ENCODE peak calls at places on chromosomes 7 and 10, in five cellular contexts. One of them, this sample, is unnamed.

GRCh38 chr10:107545717-107546116 is 381.2 kb upstream of the SORCS1 start:
- DNase-seq in endothelial cell of umbilical vein: no peak
- DNase-seq in H1: no peak
- DNase-seq in WTC11: no peak
- DNase-seq in HepG2: no peak
- DNase-seq in this sample: no peak

GRCh38 chr7:55344840-55345239 is 20.3 kb upstream of the LANCL2 start:
- DNase-seq in WTC11: peak; percentile 30
- DNase-seq in HepG2: no peak
- DNase-seq in H1: no peak
- DNase-seq in endothelial cell of umbilical vein: no peak
- DNase-seq in this sample: no peak

GRCh38 chr7:52369922-52370321 is 665.5 kb upstream of the POM121L12 start:
- DNase-seq in endothelial cell of umbilical vein: no peak
- DNase-seq in H1: no peak
- DNase-seq in HepG2: no peak
- DNase-seq in WTC11: no peak
- DNase-seq in this sample: no peak

GRCh38 chr7:137986252-137987010 is 15.5 kb downstream of the CREB3L2 start:
- DNase-seq in HepG2: peak; percentile 79
- DNase-seq in H1: no peak
- DNase-seq in WTC11: no peak
- DNase-seq in endothelial cell of umbilical vein: no peak
- DNase-seq in this sample: no peak

GRCh38 chr7:29987821-29988317 is 1.7 kb downstream of the SCRN1 start:
- DNase-seq in WTC11: no peak
- DNase-seq in H1: no peak
- DNase-seq in HepG2: peak; percentile 92
- DNase-seq in endothelial cell of umbilical vein: peak; percentile 71
- DNase-seq in this sample: peak; percentile 69

GRCh38 chr10:60367431-60367830 is 22.2 kb downstream of the ANK3 start:
- DNase-seq in endothelial cell of umbilical vein: no peak
- DNase-seq in HepG2: no peak
- DNase-seq in WTC11: no peak
- DNase-seq in H1: no peak
- DNase-seq in this sample: no peak

GRCh38 chr7:39228946-39229345 is 251.2 kb downstream of the POU6F2 start:
- DNase-seq in HepG2: no peak
- DNase-seq in WTC11: no peak
- DNase-seq in H1: no peak
- DNase-seq in endothelial cell of umbilical vein: no peak
- DNase-seq in this sample: no peak

GRCh38 chr7:113304104-113304503 is 185.8 kb upstream of the SMIM30 start:
- DNase-seq in HepG2: no peak
- DNase-seq in endothelial cell of umbilical vein: no peak
- DNase-seq in H1: no peak
- DNase-seq in WTC11: no peak
- DNase-seq in this sample: no peak

GRCh38 chr10:14409247-14409646 is 78.5 kb upstream of the FRMD4A start:
- DNase-seq in WTC11: no peak
- DNase-seq in HepG2: no peak
- DNase-seq in H1: no peak
- DNase-seq in endothelial cell of umbilical vein: no peak
- DNase-seq in this sample: no peak

GRCh38 chr7:66036788-66037187 is 38.8 kb upstream of the ASL start:
- DNase-seq in WTC11: no peak
- DNase-seq in H1: no peak
- DNase-seq in HepG2: no peak
- DNase-seq in endothelial cell of umbilical vein: no peak
- DNase-seq in this sample: no peak

GRCh38 chr7:105756402-105756801 is 120.0 kb downstream of the ATXN7L1 start:
- DNase-seq in WTC11: no peak
- DNase-seq in HepG2: no peak
- DNase-seq in endothelial cell of umbilical vein: no peak
- DNase-seq in H1: no peak
- DNase-seq in this sample: no peak

GRCh38 chr7:75596727-75597614 is 104.9 kb downstream of the SPDYE5 start:
- DNase-seq in endothelial cell of umbilical vein: peak; percentile 62
- DNase-seq in H1: no peak
- DNase-seq in HepG2: no peak
- DNase-seq in WTC11: no peak
- DNase-seq in this sample: peak; percentile 46

GRCh38 chr10:10208156-10208555 is 809.5 kb upstream of the CELF2 start:
- DNase-seq in H1: no peak
- DNase-seq in HepG2: no peak
- DNase-seq in WTC11: no peak
- DNase-seq in endothelial cell of umbilical vein: no peak
- DNase-seq in this sample: no peak

GRCh38 chr7:77738871-77739270 is 42.6 kb downstream of the RSBN1L start:
- DNase-seq in WTC11: no peak
- DNase-seq in H1: no peak
- DNase-seq in endothelial cell of umbilical vein: peak; percentile 83
- DNase-seq in HepG2: no peak
- DNase-seq in this sample: peak; percentile 54

GRCh38 chr7:36109013-36109627 is 43.9 kb upstream of the EEPD1 start:
- DNase-seq in HepG2: no peak
- DNase-seq in H1: no peak
- DNase-seq in endothelial cell of umbilical vein: no peak
- DNase-seq in WTC11: no peak
- DNase-seq in this sample: no peak

GRCh38 chr7:81053623-81054022 is 134.8 kb upstream of the SEMA3C start:
- DNase-seq in HepG2: peak; percentile 9
- DNase-seq in WTC11: no peak
- DNase-seq in H1: no peak
- DNase-seq in endothelial cell of umbilical vein: no peak
- DNase-seq in this sample: peak; percentile 8

GRCh38 chr10:69254877-69255276 is 23.4 kb upstream of the HK1 start:
- DNase-seq in HepG2: no peak
- DNase-seq in WTC11: no peak
- DNase-seq in endothelial cell of umbilical vein: no peak
- DNase-seq in H1: no peak
- DNase-seq in this sample: no peak

GRCh38 chr7:101819913-101820522 is 2.6 kb downstream of the CUX1 start:
- DNase-seq in WTC11: no peak
- DNase-seq in HepG2: no peak
- DNase-seq in endothelial cell of umbilical vein: no peak
- DNase-seq in H1: no peak
- DNase-seq in this sample: no peak

GRCh38 chr7:55055479-55055878 is 36.7 kb downstream of the EGFR start:
- DNase-seq in H1: no peak
- DNase-seq in WTC11: no peak
- DNase-seq in HepG2: no peak
- DNase-seq in endothelial cell of umbilical vein: no peak
- DNase-seq in this sample: no peak

GRCh38 chr7:37230221-37230620 is 218.4 kb downstream of the ELMO1 start:
- DNase-seq in HepG2: no peak
- DNase-seq in WTC11: no peak
- DNase-seq in endothelial cell of umbilical vein: no peak
- DNase-seq in H1: no peak
- DNase-seq in this sample: no peak

GRCh38 chr7:142380064-142380463 is 122.2 kb upstream of the PRSS58 start:
- DNase-seq in H1: no peak
- DNase-seq in HepG2: no peak
- DNase-seq in endothelial cell of umbilical vein: no peak
- DNase-seq in WTC11: no peak
- DNase-seq in this sample: no peak

GRCh38 chr10:105706281-105707026 is 1065.4 kb downstream of the SORCS3 start:
- DNase-seq in WTC11: no peak
- DNase-seq in endothelial cell of umbilical vein: no peak
- DNase-seq in H1: no peak
- DNase-seq in HepG2: no peak
- DNase-seq in this sample: no peak

GRCh38 chr10:100043344-100043743 is 33.6 kb upstream of the DNMBP start:
- DNase-seq in endothelial cell of umbilical vein: peak; percentile 18
- DNase-seq in WTC11: no peak
- DNase-seq in H1: no peak
- DNase-seq in HepG2: no peak
- DNase-seq in this sample: no peak

GRCh38 chr10:100403734-100404133 is 56.7 kb downstream of the SCD start:
- DNase-seq in WTC11: no peak
- DNase-seq in HepG2: no peak
- DNase-seq in endothelial cell of umbilical vein: no peak
- DNase-seq in H1: no peak
- DNase-seq in this sample: no peak

GRCh38 chr7:30403477-30403876 is 75.1 kb downstream of the NOD1 start:
- DNase-seq in H1: no peak
- DNase-seq in endothelial cell of umbilical vein: no peak
- DNase-seq in HepG2: no peak
- DNase-seq in WTC11: no peak
- DNase-seq in this sample: no peak

GRCh38 chr10:11164806-11165590 is 147.3 kb downstream of the CELF2 start:
- DNase-seq in WTC11: peak; percentile 28
- DNase-seq in HepG2: no peak
- DNase-seq in endothelial cell of umbilical vein: peak; percentile 61
- DNase-seq in H1: peak; percentile 73
- DNase-seq in this sample: no peak

GRCh38 chr10:3131098-3131497 is 41.5 kb downstream of the PITRM1 start:
- DNase-seq in H1: no peak
- DNase-seq in endothelial cell of umbilical vein: no peak
- DNase-seq in HepG2: no peak
- DNase-seq in WTC11: no peak
- DNase-seq in this sample: peak; percentile 63

GRCh38 chr10:110783509-110784103 is 88.1 kb upstream of the PDCD4 start:
- DNase-seq in HepG2: no peak
- DNase-seq in WTC11: no peak
- DNase-seq in endothelial cell of umbilical vein: no peak
- DNase-seq in H1: no peak
- DNase-seq in this sample: no peak

GRCh38 chr10:48661441-48661840 is 23.2 kb upstream of the WDFY4 start:
- DNase-seq in HepG2: no peak
- DNase-seq in endothelial cell of umbilical vein: no peak
- DNase-seq in WTC11: no peak
- DNase-seq in H1: no peak
- DNase-seq in this sample: no peak

GRCh38 chr10:27742926-27743735 is 2.5 kb downstream of the MKX start:
- DNase-seq in HepG2: no peak
- DNase-seq in WTC11: peak; percentile 53
- DNase-seq in H1: peak; percentile 82
- DNase-seq in endothelial cell of umbilical vein: peak; percentile 12
- DNase-seq in this sample: no peak

GRCh38 chr10:104337527-104337984 is 709 bp downstream of the ITPRIP start:
- DNase-seq in HepG2: no peak
- DNase-seq in WTC11: no peak
- DNase-seq in endothelial cell of umbilical vein: peak; percentile 46
- DNase-seq in H1: no peak
- DNase-seq in this sample: peak; percentile 63

GRCh38 chr10:107546239-107546638 is 381.7 kb upstream of the SORCS1 start:
- DNase-seq in WTC11: no peak
- DNase-seq in HepG2: no peak
- DNase-seq in endothelial cell of umbilical vein: no peak
- DNase-seq in H1: no peak
- DNase-seq in this sample: no peak

GRCh38 chr10:118732253-118733194 is 22.2 kb downstream of the CACUL1 start:
- DNase-seq in HepG2: no peak
- DNase-seq in H1: no peak
- DNase-seq in WTC11: no peak
- DNase-seq in endothelial cell of umbilical vein: no peak
- DNase-seq in this sample: no peak

GRCh38 chr10:92689663-92690210 is at the start of gene HHEX:
- DNase-seq in HepG2: peak; percentile 56
- DNase-seq in endothelial cell of umbilical vein: peak; percentile 80
- DNase-seq in WTC11: peak; percentile 44
- DNase-seq in H1: no peak
- DNase-seq in this sample: peak; percentile 78

GRCh38 chr7:75772081-75773077 is at the start of gene CCL26:
- DNase-seq in WTC11: no peak
- DNase-seq in endothelial cell of umbilical vein: no peak
- DNase-seq in H1: no peak
- DNase-seq in HepG2: peak; percentile 71
- DNase-seq in this sample: no peak

GRCh38 chr10:22652988-22653431 is 61.4 kb downstream of the PIP4K2A start:
- DNase-seq in endothelial cell of umbilical vein: no peak
- DNase-seq in WTC11: no peak
- DNase-seq in HepG2: no peak
- DNase-seq in H1: no peak
- DNase-seq in this sample: no peak

DNA sequence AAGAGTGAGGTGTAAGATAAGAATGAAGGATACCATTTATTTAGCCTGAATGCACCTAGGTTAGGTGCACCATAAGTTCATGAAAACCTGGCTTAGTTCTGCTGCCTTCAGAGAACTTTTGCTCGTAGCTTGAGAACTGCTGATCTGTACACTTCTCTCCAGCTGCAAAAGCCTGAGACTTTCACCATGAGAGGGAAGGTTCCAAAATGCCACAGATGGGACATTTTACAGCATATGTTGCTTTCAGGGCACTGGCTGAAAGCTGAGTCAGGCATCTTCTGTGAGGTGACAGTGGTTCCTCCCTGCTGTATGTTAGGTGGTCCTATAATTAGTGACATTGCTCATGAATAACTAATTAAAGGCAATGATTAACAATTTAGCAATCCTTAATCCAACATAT is 298.3 kb downstream of the GALNT17 start:
- DNase-seq in WTC11: no peak
- DNase-seq in endothelial cell of umbilical vein: no peak
- DNase-seq in H1: no peak
- DNase-seq in HepG2: no peak
- DNase-seq in this sample: no peak
- TF ChIP-seq JUN in WTC11: no peak
- TF ChIP-seq JUN in endothelial cell of umbilical vein: no peak
- TF ChIP-seq JUN in H1: no peak
- TF ChIP-seq JUN in HepG2: no peak
- TF ChIP-seq JUN in this sample: no peak

GRCh38 chr10:94349327-94349726 is 13.4 kb downstream of the NOC3L start:
- DNase-seq in endothelial cell of umbilical vein: no peak
- DNase-seq in H1: no peak
- DNase-seq in HepG2: no peak
- DNase-seq in WTC11: no peak
- DNase-seq in this sample: peak; percentile 32
- TF ChIP-seq JUN in endothelial cell of umbilical vein: no peak
- TF ChIP-seq JUN in H1: no peak
- TF ChIP-seq JUN in HepG2: no peak
- TF ChIP-seq JUN in WTC11: no peak
- TF ChIP-seq JUN in this sample: no peak

GRCh38 chr10:76954838-76955237 is 682.8 kb downstream of the KCNMA1 start:
- DNase-seq in WTC11: no peak
- DNase-seq in endothelial cell of umbilical vein: no peak
- DNase-seq in H1: no peak
- DNase-seq in HepG2: peak; percentile 3
- DNase-seq in this sample: no peak
- TF ChIP-seq JUN in WTC11: no peak
- TF ChIP-seq JUN in endothelial cell of umbilical vein: no peak
- TF ChIP-seq JUN in H1: no peak
- TF ChIP-seq JUN in HepG2: no peak
- TF ChIP-seq JUN in this sample: no peak

GRCh38 chr10:18528292-18528691 is 123.1 kb downstream of the NSUN6 start:
- DNase-seq in WTC11: no peak
- DNase-seq in H1: no peak
- DNase-seq in HepG2: no peak
- DNase-seq in endothelial cell of umbilical vein: no peak
- DNase-seq in this sample: no peak

GRCh38 chr10:18523858-18524257 is 127.5 kb downstream of the NSUN6 start:
- DNase-seq in H1: no peak
- DNase-seq in HepG2: no peak
- DNase-seq in WTC11: no peak
- DNase-seq in endothelial cell of umbilical vein: no peak
- DNase-seq in this sample: no peak

GRCh38 chr10:18527692-18528091 is 123.7 kb downstream of the NSUN6 start:
- DNase-seq in HepG2: no peak
- DNase-seq in H1: no peak
- DNase-seq in WTC11: no peak
- DNase-seq in endothelial cell of umbilical vein: no peak
- DNase-seq in this sample: no peak

GRCh38 chr10:18523025-18523424 is 128.4 kb downstream of the NSUN6 start:
- DNase-seq in endothelial cell of umbilical vein: peak; percentile 11
- DNase-seq in WTC11: no peak
- DNase-seq in H1: no peak
- DNase-seq in HepG2: peak; percentile 64
- DNase-seq in this sample: no peak
- TF ChIP-seq JUN in endothelial cell of umbilical vein: no peak
- TF ChIP-seq JUN in WTC11: no peak
- TF ChIP-seq JUN in H1: no peak
- TF ChIP-seq JUN in HepG2: no peak
- TF ChIP-seq JUN in this sample: no peak

This sample was measured in A549.